ENCODE peak calls at places on chromosome 5, in four cellular contexts. F is heart left ventricle, R is transverse colon, J is small intestine. Z is an unnamed sample.
A peak's percentile ranks its signal among the peaks of the same experiment; 100 is the strongest.

GRCh38 chr5:96384353-96384752 is 48.7 kb downstream of the PCSK1 start:
- DNase-seq in F (peak; percentile 87), R (no peak), J (no peak), Z (no peak)

GRCh38 chr5:124263680-124264491 is 482.6 kb downstream of the ZNF608 start:
- DNase-seq in F (no peak), R (no peak), J (peak; percentile 10), Z (peak; percentile 27)

GRCh38 chr5:171630670-171631065 is 154.9 kb upstream of the SMIM23 start:
- DNase-seq in F (no peak), R (no peak), J (no peak), Z (no peak)

GRCh38 chr5:1799110-1799601 is 481 bp downstream of the MRPL36 start:
- DNase-seq in F (no peak), R (peak; percentile 15), J (peak; percentile 17), Z (no peak)

GRCh38 chr5:119017999-119018398 is 29.7 kb upstream of the DTWD2 start:
- DNase-seq in F (no peak), R (no peak), J (no peak), Z (no peak)

GRCh38 chr5:5494489-5495402 is 72.3 kb downstream of the ICE1 start:
- DNase-seq in F (peak; percentile 74), R (peak; percentile 90), J (peak; percentile 88), Z (peak; percentile 86)

GRCh38 chr5:169094586-169095409 is 206.1 kb downstream of the SLIT3 start:
- DNase-seq in F (no peak), R (no peak), J (no peak), Z (no peak)

GRCh38 chr5:71537681-71538080 is 49.5 kb upstream of the MCCC2 start:
- DNase-seq in F (no peak), R (no peak), J (no peak), Z (no peak)

GRCh38 chr5:66467564-66467963 is 128.6 kb upstream of the MAST4 start:
- DNase-seq in F (no peak), R (no peak), J (no peak), Z (no peak)
- H3K4me3 ChIP-seq in F (no peak overlapping the region), R (no peak overlapping the region), J (no peak overlapping the region), Z (no peak overlapping the region)

DNA sequence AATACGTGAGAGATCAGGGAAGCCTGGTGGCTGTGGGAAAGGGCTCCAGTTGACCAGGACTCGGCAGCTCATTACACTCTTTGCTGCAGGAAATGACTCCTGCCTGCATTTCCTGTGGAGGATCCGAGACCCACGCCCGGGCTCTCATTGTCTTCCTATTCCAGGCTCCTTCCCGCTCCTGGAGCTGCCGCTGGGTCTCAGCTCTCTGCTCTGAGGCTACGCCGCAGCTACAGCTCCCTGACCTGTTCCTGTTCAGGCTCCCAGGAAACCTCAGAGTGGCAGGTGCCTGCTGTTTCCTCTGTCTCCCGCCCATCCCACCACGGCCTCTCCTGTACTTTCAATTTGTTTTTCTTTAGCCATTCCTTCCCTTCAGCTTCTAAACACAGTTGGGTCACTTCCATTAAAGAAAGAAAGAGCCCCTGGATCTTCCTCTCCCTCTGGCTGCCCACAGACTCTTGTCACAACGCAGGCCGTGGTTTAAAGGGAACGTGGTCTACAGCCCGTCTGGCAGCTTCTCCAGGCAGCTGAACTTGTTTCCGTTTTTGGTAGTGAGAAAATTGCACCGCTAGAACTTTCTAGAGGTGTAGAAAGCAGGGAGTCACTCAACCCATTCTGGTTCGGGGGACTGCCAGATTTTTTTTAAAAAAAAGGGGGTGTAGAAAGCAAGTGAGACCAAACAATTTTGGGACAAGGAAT is 71.4 kb downstream of the IL6ST start:
- DNase-seq in F (peak; percentile 58), R (no peak), J (peak; percentile 9), Z (peak; percentile 33)
- H3K4me3 ChIP-seq in F (peak overlapping the region; percentile 54), R (peak overlapping the region; percentile 19), J (no peak overlapping the region), Z (peak overlapping the region; percentile 25)

DNA sequence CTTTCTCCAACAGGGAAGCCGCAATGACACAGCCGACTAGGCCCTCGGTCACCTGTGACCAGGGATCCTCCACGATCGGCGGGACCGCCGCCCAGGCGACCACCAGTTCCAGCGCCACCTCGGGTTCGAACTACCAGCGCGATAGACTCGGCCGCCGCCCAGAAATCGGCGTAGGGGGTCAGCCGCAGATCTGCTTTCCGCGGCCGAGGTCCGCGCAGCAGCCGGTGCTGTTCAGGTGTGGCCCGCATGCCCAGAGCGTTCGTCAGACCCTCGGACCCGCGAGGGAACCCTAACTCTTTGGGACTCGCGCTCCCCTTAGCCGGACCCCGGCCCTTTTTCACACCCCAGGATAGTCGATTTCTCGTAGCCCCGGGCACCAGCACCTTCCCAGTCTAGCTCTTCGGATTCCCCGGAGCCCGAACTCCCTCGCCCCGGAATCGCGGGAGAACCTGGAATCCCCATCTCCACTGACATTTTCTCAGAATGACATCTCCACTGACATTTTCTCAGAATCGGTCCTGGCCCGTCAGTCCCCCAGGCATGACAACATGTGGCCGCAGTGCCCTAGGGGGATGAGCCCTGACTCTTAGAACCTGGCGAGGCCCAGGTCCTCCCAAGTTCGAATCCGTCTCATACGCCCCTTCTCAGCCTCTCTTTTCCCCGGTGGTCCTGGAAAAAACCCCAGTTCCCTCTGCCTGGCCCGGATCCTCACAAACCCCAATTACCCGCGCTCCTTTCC is 428 bp downstream of the C5orf52 start:
- DNase-seq in F (no peak), R (no peak), J (no peak), Z (no peak)
- H3K4me3 ChIP-seq in F (peak overlapping the region; percentile 68), R (peak overlapping the region; percentile 53), J (peak overlapping the region; percentile 54), Z (peak overlapping the region; percentile 56)

GRCh38 chr5:39201795-39202593 is 17.4 kb downstream of the FYB1 start:
- DNase-seq in F (no peak), R (no peak), J (no peak), Z (no peak)
- H3K4me3 ChIP-seq in F (no peak overlapping the region), R (no peak overlapping the region), J (peak overlapping the region; percentile 38), Z (peak overlapping the region; percentile 12)

GRCh38 chr5:179902763-179903158 is 4.9 kb downstream of the TBC1D9B start:
- DNase-seq in F (no peak), R (no peak), J (no peak), Z (no peak)

GRCh38 chr5:179904463-179905143 is 3.1 kb downstream of the TBC1D9B start:
- DNase-seq in F (no peak), R (no peak), J (no peak), Z (no peak)

GRCh38 chr5:179906294-179906794 is 1.4 kb downstream of the TBC1D9B start:
- DNase-seq in F (no peak), R (no peak), J (no peak), Z (no peak)

GRCh38 chr5:179906795-179907569 is 715 bp downstream of the TBC1D9B start:
- DNase-seq in F (no peak), R (peak; percentile 46), J (peak; percentile 57), Z (peak; percentile 44)

GRCh38 chr5:179905144-179905526 is 2.6 kb downstream of the TBC1D9B start:
- DNase-seq in F (no peak), R (no peak), J (no peak), Z (no peak)
- H3K4me3 ChIP-seq in F (no peak overlapping the region), R (no peak overlapping the region), J (no peak overlapping the region), Z (no peak overlapping the region)

GRCh38 chr5:150409638-150410523 is 2.8 kb downstream of the CD74 start:
- DNase-seq in F (peak; percentile 87), R (peak; percentile 84), J (peak; percentile 95), Z (peak; percentile 85)
- H3K4me3 ChIP-seq in F (peak overlapping the region; percentile 61), R (peak overlapping the region; percentile 5), J (peak overlapping the region; percentile 39), Z (peak overlapping the region; percentile 57)